ENCODE peak calls at places on chromosomes 5 and 9, in six cellular contexts. One of them, this sample, is unnamed.

GRCh38 chr9:17018001-17018491 is 116.8 kb upstream of the CNTLN start:
- DNase-seq in HFFc6: peak
- DNase-seq in endothelial cell: no peak
- DNase-seq in CD4-positive, alpha-beta T cell: no peak
- DNase-seq in GM13977: no peak
- DNase-seq in ovary: peak
- DNase-seq in this sample: no peak

GRCh38 chr5:176776916-176777315 is 33.4 kb upstream of the UNC5A start:
- DNase-seq in CD4-positive, alpha-beta T cell: no peak
- DNase-seq in endothelial cell: no peak
- DNase-seq in ovary: no peak
- DNase-seq in GM13977: peak
- DNase-seq in HFFc6: no peak
- DNase-seq in this sample: no peak

GRCh38 chr5:116375926-116376325 is 198.7 kb downstream of the SEMA6A start:
- DNase-seq in CD4-positive, alpha-beta T cell: no peak
- DNase-seq in endothelial cell: no peak
- DNase-seq in HFFc6: no peak
- DNase-seq in GM13977: no peak
- DNase-seq in ovary: no peak
- DNase-seq in this sample: no peak

GRCh38 chr9:130219661-130220081 is 45.9 kb upstream of the HMCN2 start:
- DNase-seq in ovary: no peak
- DNase-seq in GM13977: no peak
- DNase-seq in HFFc6: no peak
- DNase-seq in endothelial cell: no peak
- DNase-seq in CD4-positive, alpha-beta T cell: no peak
- DNase-seq in this sample: no peak

GRCh38 chr5:180049357-180049673 is 22.2 kb downstream of the RNF130 start:
- DNase-seq in CD4-positive, alpha-beta T cell: no peak
- DNase-seq in endothelial cell: no peak
- DNase-seq in GM13977: no peak
- DNase-seq in ovary: no peak
- DNase-seq in HFFc6: no peak
- DNase-seq in this sample: no peak

GRCh38 chr5:83531661-83532060 is 60.1 kb downstream of the VCAN start:
- DNase-seq in CD4-positive, alpha-beta T cell: no peak
- DNase-seq in HFFc6: no peak
- DNase-seq in ovary: no peak
- DNase-seq in endothelial cell: no peak
- DNase-seq in GM13977: no peak
- DNase-seq in this sample: no peak

GRCh38 chr9:107438211-107439030 is 51.1 kb downstream of the KLF4 start:
- DNase-seq in GM13977: no peak
- DNase-seq in endothelial cell: no peak
- DNase-seq in ovary: no peak
- DNase-seq in HFFc6: no peak
- DNase-seq in CD4-positive, alpha-beta T cell: no peak
- DNase-seq in this sample: no peak

GRCh38 chr5:39699164-39699563 is 274.4 kb upstream of the DAB2 start:
- DNase-seq in ovary: no peak
- DNase-seq in HFFc6: no peak
- DNase-seq in endothelial cell: no peak
- DNase-seq in GM13977: no peak
- DNase-seq in CD4-positive, alpha-beta T cell: no peak
- DNase-seq in this sample: no peak

GRCh38 chr9:920927-921326 is 55.5 kb upstream of the DMRT3 start:
- DNase-seq in ovary: no peak
- DNase-seq in HFFc6: no peak
- DNase-seq in endothelial cell: no peak
- DNase-seq in CD4-positive, alpha-beta T cell: no peak
- DNase-seq in GM13977: no peak
- DNase-seq in this sample: no peak

GRCh38 chr9:3331801-3332200 is 194.0 kb downstream of the RFX3 start:
- DNase-seq in CD4-positive, alpha-beta T cell: no peak
- DNase-seq in endothelial cell: no peak
- DNase-seq in ovary: no peak
- DNase-seq in HFFc6: no peak
- DNase-seq in GM13977: no peak
- DNase-seq in this sample: no peak

GRCh38 chr5:112635276-112635675 is 102.4 kb upstream of the APC start:
- DNase-seq in endothelial cell: no peak
- DNase-seq in GM13977: no peak
- DNase-seq in ovary: no peak
- DNase-seq in CD4-positive, alpha-beta T cell: no peak
- DNase-seq in HFFc6: no peak
- DNase-seq in this sample: no peak

GRCh38 chr5:14983666-14984441 is 112.3 kb upstream of the ANKH start:
- DNase-seq in ovary: no peak
- DNase-seq in GM13977: no peak
- DNase-seq in HFFc6: no peak
- DNase-seq in endothelial cell: no peak
- DNase-seq in CD4-positive, alpha-beta T cell: no peak
- DNase-seq in this sample: peak

GRCh38 chr5:139120521-139120920 is 77.6 kb downstream of the SIL1 start:
- DNase-seq in HFFc6: no peak
- DNase-seq in endothelial cell: no peak
- DNase-seq in CD4-positive, alpha-beta T cell: no peak
- DNase-seq in GM13977: no peak
- DNase-seq in ovary: no peak
- DNase-seq in this sample: no peak

GRCh38 chr9:83130541-83130940 is 67.6 kb upstream of the RASEF start:
- DNase-seq in CD4-positive, alpha-beta T cell: no peak
- DNase-seq in GM13977: no peak
- DNase-seq in endothelial cell: no peak
- DNase-seq in HFFc6: no peak
- DNase-seq in ovary: no peak
- DNase-seq in this sample: no peak

GRCh38 chr5:123755587-123756324 is 243.8 kb downstream of the CSNK1G3 start:
- DNase-seq in CD4-positive, alpha-beta T cell: no peak
- DNase-seq in GM13977: no peak
- DNase-seq in endothelial cell: no peak
- DNase-seq in ovary: no peak
- DNase-seq in HFFc6: peak
- DNase-seq in this sample: no peak

GRCh38 chr5:125290935-125291334 is 544.5 kb upstream of the ZNF608 start:
- DNase-seq in endothelial cell: no peak
- DNase-seq in CD4-positive, alpha-beta T cell: no peak
- DNase-seq in HFFc6: no peak
- DNase-seq in GM13977: no peak
- DNase-seq in ovary: no peak
- DNase-seq in this sample: no peak

GRCh38 chr9:77661696-77662095 is 13.6 kb upstream of the GNA14 start:
- DNase-seq in CD4-positive, alpha-beta T cell: no peak
- DNase-seq in GM13977: no peak
- DNase-seq in ovary: no peak
- DNase-seq in endothelial cell: no peak
- DNase-seq in HFFc6: no peak
- DNase-seq in this sample: no peak

GRCh38 chr5:158287643-158288228 is 428.8 kb upstream of the CLINT1 start:
- DNase-seq in endothelial cell: no peak
- DNase-seq in HFFc6: no peak
- DNase-seq in GM13977: no peak
- DNase-seq in ovary: peak
- DNase-seq in CD4-positive, alpha-beta T cell: no peak
- DNase-seq in this sample: no peak

GRCh38 chr5:68347549-68347948 is 132.0 kb downstream of the PIK3R1 start:
- DNase-seq in CD4-positive, alpha-beta T cell: no peak
- DNase-seq in HFFc6: no peak
- DNase-seq in GM13977: no peak
- DNase-seq in ovary: no peak
- DNase-seq in endothelial cell: no peak
- DNase-seq in this sample: no peak

GRCh38 chr5:1507457-1507856 is 16.3 kb downstream of the LPCAT1 start:
- DNase-seq in endothelial cell: no peak
- DNase-seq in GM13977: no peak
- DNase-seq in ovary: no peak
- DNase-seq in CD4-positive, alpha-beta T cell: no peak
- DNase-seq in HFFc6: no peak
- DNase-seq in this sample: no peak

GRCh38 chr9:108831496-108832178 is 24.1 kb downstream of the ACTL7B start:
- DNase-seq in endothelial cell: no peak
- DNase-seq in CD4-positive, alpha-beta T cell: no peak
- DNase-seq in ovary: no peak
- DNase-seq in HFFc6: no peak
- DNase-seq in GM13977: no peak
- DNase-seq in this sample: no peak

GRCh38 chr9:24258626-24259025 is 287.1 kb downstream of the IZUMO3 start:
- DNase-seq in CD4-positive, alpha-beta T cell: no peak
- DNase-seq in HFFc6: no peak
- DNase-seq in GM13977: no peak
- DNase-seq in ovary: no peak
- DNase-seq in endothelial cell: no peak
- DNase-seq in this sample: no peak

GRCh38 chr5:39214912-39215709 is 4.3 kb downstream of the FYB1 start:
- DNase-seq in ovary: no peak
- DNase-seq in endothelial cell: no peak
- DNase-seq in CD4-positive, alpha-beta T cell: peak
- DNase-seq in GM13977: no peak
- DNase-seq in HFFc6: no peak
- DNase-seq in this sample: no peak

GRCh38 chr5:67301285-67301904 is 104.8 kb upstream of the CD180 start:
- DNase-seq in GM13977: no peak
- DNase-seq in CD4-positive, alpha-beta T cell: no peak
- DNase-seq in endothelial cell: no peak
- DNase-seq in ovary: peak
- DNase-seq in HFFc6: peak
- DNase-seq in this sample: no peak

GRCh38 chr5:102536323-102536928 is 37.6 kb upstream of the SLCO6A1 start:
- DNase-seq in ovary: no peak
- DNase-seq in CD4-positive, alpha-beta T cell: no peak
- DNase-seq in HFFc6: no peak
- DNase-seq in GM13977: no peak
- DNase-seq in endothelial cell: no peak
- DNase-seq in this sample: no peak

GRCh38 chr9:97578846-97579245 is 54.3 kb downstream of the TSTD2 start:
- DNase-seq in HFFc6: no peak
- DNase-seq in GM13977: no peak
- DNase-seq in endothelial cell: no peak
- DNase-seq in CD4-positive, alpha-beta T cell: no peak
- DNase-seq in ovary: no peak
- DNase-seq in this sample: no peak

GRCh38 chr5:73391441-73391871 is 57.1 kb downstream of the FOXD1 start:
- DNase-seq in CD4-positive, alpha-beta T cell: no peak
- DNase-seq in HFFc6: peak
- DNase-seq in endothelial cell: no peak
- DNase-seq in GM13977: no peak
- DNase-seq in ovary: no peak
- DNase-seq in this sample: no peak

DNA sequence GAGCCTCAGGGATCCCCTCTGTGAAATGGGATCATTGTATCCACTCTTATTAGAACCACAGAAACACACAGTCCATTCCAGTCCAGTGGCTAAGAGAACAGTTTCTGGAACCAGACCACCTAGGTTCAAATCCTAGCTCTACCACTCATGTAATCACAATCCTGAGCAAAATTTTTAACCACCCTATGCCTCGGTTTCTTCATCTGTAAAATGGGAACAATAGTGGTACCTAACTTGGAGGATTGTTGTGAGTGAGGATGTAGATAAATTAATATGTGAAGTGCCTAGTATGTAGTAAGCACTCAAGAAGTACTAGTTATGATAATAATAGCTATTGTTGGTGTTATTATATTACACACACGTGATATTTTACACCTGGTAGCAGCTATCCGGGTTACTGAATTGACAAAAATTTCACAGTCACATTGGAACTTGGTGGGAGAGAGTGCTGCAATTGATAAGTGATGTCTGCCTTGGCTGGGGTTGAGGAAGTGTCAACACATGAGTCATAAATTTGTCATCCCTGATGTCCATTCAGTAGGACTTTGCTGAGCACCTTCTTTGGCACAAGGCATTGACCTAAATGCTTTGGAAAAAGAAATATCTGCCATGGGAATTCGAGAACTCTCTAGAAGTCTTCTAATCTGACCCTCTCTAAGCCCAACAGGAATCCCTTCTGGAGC is 68.4 kb downstream of the COL27A1 start:
- DNase-seq in GM13977: no peak
- DNase-seq in HFFc6: peak
- DNase-seq in endothelial cell: no peak
- DNase-seq in ovary: no peak
- DNase-seq in CD4-positive, alpha-beta T cell: no peak
- DNase-seq in this sample: no peak
- TF ChIP-seq CTCF in GM13977: no peak
- TF ChIP-seq CTCF in HFFc6: no peak
- TF ChIP-seq CTCF in endothelial cell: no peak
- TF ChIP-seq CTCF in ovary: no peak
- TF ChIP-seq CTCF in CD4-positive, alpha-beta T cell: no peak
- TF ChIP-seq CTCF in this sample: no peak

GRCh38 chr5:64207978-64208377 is 42.3 kb downstream of the RNF180 start:
- DNase-seq in endothelial cell: no peak
- DNase-seq in GM13977: no peak
- DNase-seq in ovary: no peak
- DNase-seq in CD4-positive, alpha-beta T cell: no peak
- DNase-seq in HFFc6: no peak
- DNase-seq in this sample: no peak
- TF ChIP-seq CTCF in endothelial cell: peak
- TF ChIP-seq CTCF in GM13977: peak
- TF ChIP-seq CTCF in ovary: no peak
- TF ChIP-seq CTCF in CD4-positive, alpha-beta T cell: no peak
- TF ChIP-seq CTCF in HFFc6: peak
- TF ChIP-seq CTCF in this sample: no peak

GRCh38 chr9:127365461-127365860 is 31.5 kb upstream of the SLC2A8 start:
- DNase-seq in ovary: no peak
- DNase-seq in CD4-positive, alpha-beta T cell: no peak
- DNase-seq in endothelial cell: no peak
- DNase-seq in HFFc6: no peak
- DNase-seq in GM13977: no peak
- DNase-seq in this sample: no peak
- TF ChIP-seq CTCF in ovary: no peak
- TF ChIP-seq CTCF in CD4-positive, alpha-beta T cell: no peak
- TF ChIP-seq CTCF in endothelial cell: no peak
- TF ChIP-seq CTCF in HFFc6: no peak
- TF ChIP-seq CTCF in GM13977: no peak
- TF ChIP-seq CTCF in this sample: no peak

DNA sequence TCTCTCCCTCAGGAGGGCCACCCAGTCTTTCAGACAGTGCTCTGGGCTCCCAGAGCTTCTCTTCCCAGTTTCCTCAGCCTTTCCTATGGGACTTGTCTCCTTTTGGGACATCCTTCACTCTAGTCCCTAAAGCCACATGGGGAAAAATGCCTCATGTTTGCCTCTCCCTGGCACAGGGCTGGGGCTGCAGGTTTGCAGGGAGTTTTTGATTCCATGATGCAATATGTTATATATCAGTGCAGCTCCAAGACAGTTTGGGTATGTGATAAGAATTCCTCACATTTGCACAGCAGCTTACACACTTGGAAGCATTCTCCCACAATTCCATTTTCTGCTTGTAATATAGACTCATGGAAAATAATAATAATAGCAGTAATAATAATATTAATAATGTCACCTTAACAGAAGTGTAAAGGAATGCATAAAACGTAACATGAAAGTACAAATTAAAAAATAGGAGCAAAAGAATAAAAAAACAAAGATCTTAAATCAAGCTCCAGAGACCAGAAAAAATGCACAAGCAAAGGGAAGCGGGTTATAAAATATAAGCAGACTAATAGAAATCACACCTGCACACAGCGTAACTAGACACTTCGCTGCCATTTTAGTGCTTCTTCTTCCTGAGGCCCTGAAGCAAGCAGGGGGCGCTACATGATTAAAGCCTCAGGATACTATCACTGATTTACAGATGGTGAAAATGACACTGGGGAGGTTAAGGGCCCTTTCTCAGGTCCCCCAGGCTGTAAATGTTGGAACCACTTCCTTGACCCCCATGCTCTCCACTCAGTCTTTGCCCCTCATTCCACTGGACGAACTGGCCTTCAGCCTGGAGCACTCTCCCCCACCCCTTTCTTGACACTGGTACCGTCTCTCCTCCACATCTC is 70.0 kb upstream of the IL17B start:
- DNase-seq in HFFc6: no peak
- DNase-seq in GM13977: no peak
- DNase-seq in CD4-positive, alpha-beta T cell: no peak
- DNase-seq in endothelial cell: no peak
- DNase-seq in ovary: no peak
- DNase-seq in this sample: no peak
- TF ChIP-seq CTCF in HFFc6: peak
- TF ChIP-seq CTCF in GM13977: peak
- TF ChIP-seq CTCF in CD4-positive, alpha-beta T cell: no peak
- TF ChIP-seq CTCF in endothelial cell: no peak
- TF ChIP-seq CTCF in ovary: no peak
- TF ChIP-seq CTCF in this sample: no peak

This sample was measured in GM20000.